ENCODE peak calls at places on chromosomes 4 and X, in four cellular contexts. S is AG08395, Y is G401, L is GM03348. B is an unnamed sample.

GRCh38 chrX:112587194-112587593 is 92.5 kb downstream of the LHFPL1 start:
- DNase-seq in S (no peak), Y (no peak), L (no peak), B (no peak)

GRCh38 chr4:68152411-68152810 is 22.7 kb upstream of the TMPRSS11F start:
- DNase-seq in S (no peak), Y (no peak), L (no peak), B (no peak)

GRCh38 chr4:153432971-153433752 is 33.0 kb upstream of the TMEM131L start:
- DNase-seq in S (peak; percentile 77), Y (peak; percentile 6), L (peak; percentile 84), B (peak; percentile 80)

GRCh38 chrX:134542485-134542884 is 82.5 kb downstream of the HPRT1 start:
- DNase-seq in S (peak; percentile 19), Y (no peak), L (peak; percentile 46), B (peak; percentile 13)

GRCh38 chr4:121714548-121714947 is 17.8 kb upstream of the ANXA5 start:
- DNase-seq in S (no peak), Y (no peak), L (no peak), B (no peak)

GRCh38 chr4:141375855-141376254 is 155.2 kb downstream of the ZNF330 start:
- DNase-seq in S (peak; percentile 89), Y (no peak), L (peak; percentile 79), B (peak; percentile 82)

GRCh38 chrX:76555816-76556215 is 128.3 kb downstream of the MAGEE1 start:
- DNase-seq in S (no peak), Y (peak; percentile 0), L (no peak), B (no peak)

GRCh38 chr4:150140774-150141400 is 62.6 kb downstream of the DCLK2 start:
- DNase-seq in S (peak; percentile 62), Y (no peak), L (peak; percentile 62), B (peak; percentile 60)

GRCh38 chrX:40088299-40088625 is 9.5 kb downstream of the BCOR start:
- DNase-seq in S (no peak), Y (no peak), L (no peak), B (no peak)

GRCh38 chrX:71118985-71119535 is 664 bp downstream of the MED12 start:
- DNase-seq in S (no peak), Y (peak; percentile 32), L (peak; percentile 14), B (no peak)

GRCh38 chr4:173370130-173370476 is 651 bp upstream of the SAP30 start:
- DNase-seq in S (no peak), Y (no peak), L (peak; percentile 29), B (peak; percentile 23)

GRCh38 chr4:1053080-1053661 is 41.7 kb downstream of the FGFRL1 start:
- DNase-seq in S (peak; percentile 79), Y (no peak), L (peak; percentile 80), B (peak; percentile 78)